ENCODE peak calls at places on chromosomes 13 and 19, in six cellular contexts. W, C, I, A, R and B are unnamed samples.

GRCh38 chr13:86681223-86681622 is 882.0 kb upstream of the SLITRK6 start:
- DNase-seq in W (no peak), C (no peak), I (no peak), A (no peak), R (no peak), B (no peak)

GRCh38 chr13:41520699-41521630 is 63.6 kb downstream of the RGCC start:
- DNase-seq in W (no peak), C (no peak), I (no peak), A (no peak), R (no peak), B (no peak)

GRCh38 chr13:39273953-39274352 is 235.7 kb downstream of the NHLRC3 start:
- DNase-seq in W (no peak), C (no peak), I (no peak), A (no peak), R (peak), B (no peak)

GRCh38 chr13:35984776-35985453 is 146.3 kb downstream of the DCLK1 start:
- DNase-seq in W (no peak), C (no peak), I (no peak), A (no peak), R (no peak), B (no peak)

GRCh38 chr19:5152013-5152763 is 183.3 kb downstream of the KDM4B start:
- DNase-seq in W (no peak), C (no peak), I (no peak), A (no peak), R (peak), B (no peak)

GRCh38 chr13:27920677-27921420 is 1.0 kb downstream of the PDX1 start:
- DNase-seq in W (no peak), C (peak), I (no peak), A (no peak), R (peak), B (no peak)

GRCh38 chr13:23744315-23744714 is 144.9 kb downstream of the MIPEP start:
- DNase-seq in W (no peak), C (no peak), I (no peak), A (no peak), R (no peak), B (no peak)

GRCh38 chr19:44912854-44913253 is 1.6 kb upstream of the APOC1 start:
- DNase-seq in W (no peak), C (no peak), I (peak), A (no peak), R (no peak), B (peak)

GRCh38 chr19:30563691-30564090 is 191.5 kb downstream of the ZNF536 start:
- DNase-seq in W (no peak), C (no peak), I (no peak), A (no peak), R (no peak), B (no peak)

GRCh38 chr13:72970956-72971355 is 87.8 kb upstream of the KLF5 start:
- DNase-seq in W (no peak), C (no peak), I (no peak), A (no peak), R (no peak), B (no peak)

GRCh38 chr19:926595-927043 is 784 bp downstream of the ARID3A start:
- DNase-seq in W (no peak), C (no peak), I (no peak), A (no peak), R (peak), B (peak)

GRCh38 chr13:70255406-70255991 is 147.2 kb upstream of the KLHL1 start:
- DNase-seq in W (no peak), C (no peak), I (peak), A (no peak), R (no peak), B (no peak)

DNA sequence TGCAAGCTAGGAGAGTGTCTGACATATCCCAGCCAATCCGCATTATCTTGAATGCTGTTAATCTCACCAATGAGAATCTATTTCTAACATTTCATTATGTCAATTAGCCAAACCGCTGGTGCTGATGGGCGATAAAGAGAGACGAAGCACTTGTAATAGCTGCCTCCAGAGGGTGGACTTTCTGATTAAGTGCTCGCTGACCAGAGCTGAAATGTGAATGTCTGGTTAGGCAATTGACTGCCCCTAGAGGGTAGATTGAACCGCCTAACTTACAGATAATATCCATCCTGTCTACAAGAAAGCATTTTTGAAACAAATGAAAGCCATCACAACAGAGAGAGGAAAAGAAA is 552 bp upstream of the GRWD1 start:
- DNase-seq in W (peak), C (peak), I (no peak), A (peak), R (no peak), B (no peak)
- TF ChIP-seq CTCF in W (peak), C (peak), I (peak), A (peak), R (peak), B (peak)

GRCh38 chr19:47417746-47418594 is 1.4 kb downstream of the MEIS3 start:
- DNase-seq in W (no peak), C (no peak), I (no peak), A (no peak), R (no peak), B (no peak)
- H3K27ac ChIP-seq in W (peak), C (peak), I (no peak), A (no peak), R (no peak), B (no peak)

GRCh38 chr19:7927605-7928333 is 1.8 kb upstream of the CTXN1 start:
- DNase-seq in W (peak), C (no peak), I (no peak), A (no peak), R (peak), B (no peak)
- TF ChIP-seq POLR2A in W (no peak), C (no peak), I (no peak), A (no peak), R (no peak), B (no peak)

DNA sequence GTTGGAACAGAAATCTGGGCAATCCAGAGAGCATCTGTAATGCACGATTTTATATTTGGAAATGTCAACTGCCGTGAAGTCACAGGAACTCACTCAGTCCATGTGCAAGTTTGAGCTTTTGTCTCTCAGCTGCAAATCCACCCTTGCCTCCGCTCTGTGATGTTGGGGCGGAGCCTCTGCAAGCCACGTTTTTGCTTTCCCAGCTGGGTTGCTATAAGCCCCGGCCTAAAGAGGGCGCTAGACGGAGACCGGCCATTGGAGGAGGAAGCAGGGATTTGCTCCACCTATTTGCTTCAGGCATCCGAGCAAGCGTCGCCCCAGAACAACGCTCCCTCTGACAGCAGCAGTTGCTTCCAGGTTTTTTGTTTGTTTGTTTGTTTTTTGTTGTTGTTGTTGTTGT is 56.2 kb downstream of the TRPM4 start:
- DNase-seq in W (no peak), C (no peak), I (no peak), A (no peak), R (no peak), B (no peak)
- TF ChIP-seq CTCF in W (no peak), C (peak), I (no peak), A (peak), R (no peak), B (no peak)